ENCODE peak calls at places on chromosomes 13 and 19, in five cellular contexts. One of them, this sample, is unnamed.

GRCh38 chr13:33940898-33941297 is 122.9 kb downstream of the RFC3 start:
- DNase-seq in breast epithelium: no peak
- DNase-seq in spleen: no peak
- DNase-seq in CD8-positive, alpha-beta T cell: no peak
- DNase-seq in stomach: no peak
- DNase-seq in this sample: no peak

GRCh38 chr13:24341439-24341838 is 32.1 kb downstream of the C1QTNF9 start:
- DNase-seq in breast epithelium: no peak
- DNase-seq in spleen: no peak
- DNase-seq in CD8-positive, alpha-beta T cell: no peak
- DNase-seq in stomach: peak; percentile 60
- DNase-seq in this sample: no peak

GRCh38 chr19:12720851-12721655 is 2.7 kb downstream of the TNPO2 start:
- DNase-seq in breast epithelium: no peak
- DNase-seq in spleen: no peak
- DNase-seq in CD8-positive, alpha-beta T cell: peak; percentile 52
- DNase-seq in stomach: no peak
- DNase-seq in this sample: peak; percentile 34

GRCh38 chr13:45365558-45365885 is 24.5 kb upstream of the TPT1 start:
- DNase-seq in breast epithelium: no peak
- DNase-seq in spleen: no peak
- DNase-seq in CD8-positive, alpha-beta T cell: no peak
- DNase-seq in stomach: no peak
- DNase-seq in this sample: no peak

GRCh38 chr19:27890696-27891095 is 1322.3 kb downstream of the UQCRFS1 start:
- DNase-seq in breast epithelium: no peak
- DNase-seq in spleen: no peak
- DNase-seq in CD8-positive, alpha-beta T cell: no peak
- DNase-seq in stomach: no peak
- DNase-seq in this sample: no peak

GRCh38 chr13:100234524-100235136 is 145.7 kb downstream of the PCCA start:
- DNase-seq in breast epithelium: no peak
- DNase-seq in spleen: no peak
- DNase-seq in CD8-positive, alpha-beta T cell: no peak
- DNase-seq in stomach: no peak
- DNase-seq in this sample: peak; percentile 63

GRCh38 chr13:94988654-94989053 is 276.3 kb upstream of the SOX21 start:
- DNase-seq in breast epithelium: no peak
- DNase-seq in spleen: no peak
- DNase-seq in CD8-positive, alpha-beta T cell: no peak
- DNase-seq in stomach: no peak
- DNase-seq in this sample: no peak

GRCh38 chr19:34274284-34274826 is 20.0 kb downstream of the GARRE1 start:
- DNase-seq in breast epithelium: no peak
- DNase-seq in spleen: no peak
- DNase-seq in CD8-positive, alpha-beta T cell: no peak
- DNase-seq in stomach: no peak
- DNase-seq in this sample: no peak

GRCh38 chr19:6735181-6735891 is 2.0 kb downstream of the GPR108 start:
- DNase-seq in breast epithelium: no peak
- DNase-seq in spleen: no peak
- DNase-seq in CD8-positive, alpha-beta T cell: no peak
- DNase-seq in stomach: no peak
- DNase-seq in this sample: no peak

GRCh38 chr19:29841559-29842367 is 30.0 kb downstream of the CCNE1 start:
- DNase-seq in breast epithelium: no peak
- DNase-seq in spleen: no peak
- DNase-seq in CD8-positive, alpha-beta T cell: no peak
- DNase-seq in stomach: no peak
- DNase-seq in this sample: peak; percentile 75

GRCh38 chr13:111114362-111115050 is 604 bp upstream of the ARHGEF7 start:
- DNase-seq in breast epithelium: no peak
- DNase-seq in spleen: peak; percentile 76
- DNase-seq in CD8-positive, alpha-beta T cell: no peak
- DNase-seq in stomach: no peak
- DNase-seq in this sample: peak; percentile 93

GRCh38 chr19:38733493-38734175 is 10.6 kb downstream of the CAPN12 start:
- DNase-seq in breast epithelium: no peak
- DNase-seq in spleen: no peak
- DNase-seq in CD8-positive, alpha-beta T cell: no peak
- DNase-seq in stomach: no peak
- DNase-seq in this sample: peak; percentile 36

DNA sequence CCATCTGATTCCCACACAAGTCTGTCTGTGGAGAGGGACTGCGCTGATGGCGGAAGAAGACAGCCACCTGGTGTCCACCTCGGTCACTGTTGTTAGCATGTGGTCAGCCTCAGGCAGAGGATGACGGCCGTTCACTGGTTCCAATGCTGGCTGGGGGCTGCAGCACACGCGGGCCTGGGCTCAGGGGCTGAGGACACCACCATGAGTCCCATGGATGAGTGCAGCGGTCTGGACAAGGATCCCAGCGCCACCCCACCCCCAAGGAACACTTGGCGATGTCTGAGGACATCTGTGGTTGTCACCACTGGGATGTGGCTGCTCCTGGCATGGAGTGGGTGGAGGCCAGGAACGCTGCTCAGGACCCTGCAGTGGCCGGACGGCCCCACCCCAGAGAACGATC is 10.9 kb downstream of the DPP9 start:
- DNase-seq in breast epithelium: no peak
- DNase-seq in spleen: no peak
- DNase-seq in CD8-positive, alpha-beta T cell: no peak
- DNase-seq in stomach: no peak
- DNase-seq in this sample: no peak
- H3K27ac ChIP-seq in breast epithelium: peak overlapping the region; percentile 94
- H3K27ac ChIP-seq in spleen: no peak overlapping the region
- H3K27ac ChIP-seq in CD8-positive, alpha-beta T cell: no peak overlapping the region
- H3K27ac ChIP-seq in stomach: peak overlapping the region; percentile 85
- H3K27ac ChIP-seq in this sample: peak overlapping the region; percentile 48

GRCh38 chr13:36530050-36530789 is 97.9 kb downstream of the CCNA1 start:
- DNase-seq in breast epithelium: no peak
- DNase-seq in spleen: no peak
- DNase-seq in CD8-positive, alpha-beta T cell: no peak
- DNase-seq in stomach: no peak
- DNase-seq in this sample: no peak

GRCh38 chr13:36530861-36531590 is 98.7 kb downstream of the CCNA1 start:
- DNase-seq in breast epithelium: no peak
- DNase-seq in spleen: no peak
- DNase-seq in CD8-positive, alpha-beta T cell: no peak
- DNase-seq in stomach: no peak
- DNase-seq in this sample: no peak

GRCh38 chr13:36526897-36527296 is 94.6 kb downstream of the CCNA1 start:
- DNase-seq in breast epithelium: no peak
- DNase-seq in spleen: no peak
- DNase-seq in CD8-positive, alpha-beta T cell: no peak
- DNase-seq in stomach: no peak
- DNase-seq in this sample: no peak

GRCh38 chr13:36531746-36532486 is 99.6 kb downstream of the CCNA1 start:
- DNase-seq in breast epithelium: no peak
- DNase-seq in spleen: no peak
- DNase-seq in CD8-positive, alpha-beta T cell: no peak
- DNase-seq in stomach: no peak
- DNase-seq in this sample: no peak

GRCh38 chr13:36528105-36528504 is 95.8 kb downstream of the CCNA1 start:
- DNase-seq in breast epithelium: no peak
- DNase-seq in spleen: no peak
- DNase-seq in CD8-positive, alpha-beta T cell: no peak
- DNase-seq in stomach: no peak
- DNase-seq in this sample: no peak
- H3K4me3 ChIP-seq in breast epithelium: no peak overlapping the region
- H3K4me3 ChIP-seq in spleen: no peak overlapping the region
- H3K4me3 ChIP-seq in CD8-positive, alpha-beta T cell: no peak overlapping the region
- H3K4me3 ChIP-seq in stomach: no peak overlapping the region
- H3K4me3 ChIP-seq in this sample: no peak overlapping the region

DNA sequence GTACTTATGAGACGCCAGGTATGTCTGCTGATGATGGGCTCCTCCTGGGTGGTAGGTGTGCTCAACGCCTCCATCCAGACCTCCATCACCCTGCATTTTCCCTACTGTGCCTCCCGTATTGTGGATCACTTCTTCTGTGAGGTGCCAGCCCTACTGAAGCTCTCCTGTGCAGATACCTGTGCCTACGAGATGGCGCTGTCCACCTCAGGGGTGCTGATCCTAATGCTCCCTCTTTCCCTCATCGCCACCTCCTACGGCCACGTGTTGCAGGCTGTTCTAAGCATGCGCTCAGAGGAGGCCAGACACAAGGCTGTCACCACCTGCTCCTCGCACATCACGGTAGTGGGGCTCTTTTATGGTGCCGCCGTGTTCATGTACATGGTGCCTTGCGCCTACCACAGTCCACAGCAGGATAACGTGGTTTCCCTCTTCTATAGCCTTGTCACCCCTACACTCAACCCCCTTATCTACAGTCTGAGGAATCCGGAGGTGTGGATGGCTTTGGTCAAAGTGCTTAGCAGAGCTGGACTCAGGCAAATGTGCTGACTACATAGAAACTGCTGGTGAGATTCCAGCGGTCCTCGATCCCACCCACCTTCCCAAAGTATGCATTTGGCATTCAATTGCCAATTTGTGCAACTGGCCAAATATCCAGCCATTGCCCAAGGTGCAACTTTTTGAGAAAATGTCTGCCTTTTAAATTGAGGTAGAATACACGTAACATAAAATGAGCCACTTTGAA is 10.2 kb downstream of the OR2Z1 start:
- DNase-seq in breast epithelium: no peak
- DNase-seq in spleen: no peak
- DNase-seq in CD8-positive, alpha-beta T cell: no peak
- DNase-seq in stomach: no peak
- DNase-seq in this sample: no peak
- H3K9me3 ChIP-seq in breast epithelium: no peaks in the 10 kb centered on the region
- H3K9me3 ChIP-seq in spleen: no peaks in the 10 kb centered on the region
- H3K9me3 ChIP-seq in CD8-positive, alpha-beta T cell: no peaks in the 10 kb centered on the region
- H3K9me3 ChIP-seq in stomach: peaks cover 6% of the 10 kb centered on the region
- H3K9me3 ChIP-seq in this sample: no peaks in the 10 kb centered on the region

DNA sequence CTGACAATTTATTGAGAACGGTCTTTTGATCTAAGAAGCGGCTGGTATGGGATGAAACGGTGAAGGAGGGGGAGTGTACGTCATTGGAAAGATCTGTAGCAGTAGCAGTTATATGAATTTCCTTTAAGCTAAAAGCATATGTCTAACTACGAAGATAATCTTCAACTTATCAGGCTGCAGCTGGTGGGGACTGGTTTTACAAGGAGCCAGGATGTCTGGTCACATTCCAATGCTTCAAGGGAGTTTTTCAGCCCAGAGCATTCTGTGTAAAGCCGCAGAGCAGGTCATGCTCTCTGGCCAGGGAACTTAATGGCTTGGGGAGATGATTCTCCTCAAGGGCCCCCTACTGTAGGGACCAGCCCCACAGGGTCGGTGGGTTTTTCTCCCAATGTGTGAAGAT is 29.2 kb downstream of the CLEC4M start:
- DNase-seq in breast epithelium: no peak
- DNase-seq in spleen: no peak
- DNase-seq in CD8-positive, alpha-beta T cell: no peak
- DNase-seq in stomach: no peak
- DNase-seq in this sample: no peak
- H3K27ac ChIP-seq in breast epithelium: no peak overlapping the region
- H3K27ac ChIP-seq in spleen: no peak overlapping the region
- H3K27ac ChIP-seq in CD8-positive, alpha-beta T cell: no peak overlapping the region
- H3K27ac ChIP-seq in stomach: no peak overlapping the region
- H3K27ac ChIP-seq in this sample: no peak overlapping the region

GRCh38 chr19:3949294-3949693 is 16.4 kb downstream of the NMRK2 start:
- DNase-seq in breast epithelium: no peak
- DNase-seq in spleen: no peak
- DNase-seq in CD8-positive, alpha-beta T cell: no peak
- DNase-seq in stomach: no peak
- DNase-seq in this sample: no peak

GRCh38 chr19:3950871-3951861 is 18.3 kb downstream of the NMRK2 start:
- DNase-seq in breast epithelium: no peak
- DNase-seq in spleen: peak; percentile 77
- DNase-seq in CD8-positive, alpha-beta T cell: peak; percentile 56
- DNase-seq in stomach: no peak
- DNase-seq in this sample: no peak

GRCh38 chr19:3955688-3956087 is 15.2 kb downstream of the DAPK3 start:
- DNase-seq in breast epithelium: no peak
- DNase-seq in spleen: no peak
- DNase-seq in CD8-positive, alpha-beta T cell: no peak
- DNase-seq in stomach: no peak
- DNase-seq in this sample: no peak

GRCh38 chr19:3949997-3950859 is 17.4 kb downstream of the NMRK2 start:
- DNase-seq in breast epithelium: no peak
- DNase-seq in spleen: no peak
- DNase-seq in CD8-positive, alpha-beta T cell: peak; percentile 57
- DNase-seq in stomach: no peak
- DNase-seq in this sample: no peak

DNA sequence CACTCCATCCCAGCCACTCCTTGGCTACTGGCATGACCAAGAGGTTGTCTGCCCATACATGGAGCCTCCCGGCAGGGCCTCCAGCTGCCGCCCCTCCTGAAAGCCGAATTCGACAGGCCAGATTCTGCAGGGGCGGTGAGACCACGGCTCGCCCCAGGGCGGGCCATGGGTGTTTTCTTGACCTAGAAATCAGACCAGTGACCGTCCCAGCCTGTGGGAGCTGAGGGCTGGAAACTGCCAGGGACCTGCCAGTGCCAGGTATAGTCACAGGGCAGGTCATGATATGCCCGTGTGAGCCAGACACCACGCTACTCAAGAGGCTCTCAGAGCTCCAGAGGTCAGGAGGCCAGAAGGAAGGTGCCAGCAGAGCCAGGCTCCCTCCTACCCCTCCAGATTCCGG is 16.8 kb downstream of the DAPK3 start:
- DNase-seq in breast epithelium: no peak
- DNase-seq in spleen: no peak
- DNase-seq in CD8-positive, alpha-beta T cell: no peak
- DNase-seq in stomach: no peak
- DNase-seq in this sample: no peak
- H3K4me3 ChIP-seq in breast epithelium: no peak overlapping the region
- H3K4me3 ChIP-seq in spleen: no peak overlapping the region
- H3K4me3 ChIP-seq in CD8-positive, alpha-beta T cell: no peak overlapping the region
- H3K4me3 ChIP-seq in stomach: no peak overlapping the region
- H3K4me3 ChIP-seq in this sample: no peak overlapping the region

GRCh38 chr13:19069684-19070397 is 111.8 kb downstream of the TUBA3C start:
- DNase-seq in breast epithelium: no peak
- DNase-seq in spleen: no peak
- DNase-seq in CD8-positive, alpha-beta T cell: peak; percentile 19
- DNase-seq in stomach: no peak
- DNase-seq in this sample: no peak
- H3K9me3 ChIP-seq in breast epithelium: no peaks in the 10 kb centered on the region
- H3K9me3 ChIP-seq in spleen: no peaks in the 10 kb centered on the region
- H3K9me3 ChIP-seq in CD8-positive, alpha-beta T cell: no peaks in the 10 kb centered on the region
- H3K9me3 ChIP-seq in stomach: peaks cover 44% of the 10 kb centered on the region
- H3K9me3 ChIP-seq in this sample: no peaks in the 10 kb centered on the region

DNA sequence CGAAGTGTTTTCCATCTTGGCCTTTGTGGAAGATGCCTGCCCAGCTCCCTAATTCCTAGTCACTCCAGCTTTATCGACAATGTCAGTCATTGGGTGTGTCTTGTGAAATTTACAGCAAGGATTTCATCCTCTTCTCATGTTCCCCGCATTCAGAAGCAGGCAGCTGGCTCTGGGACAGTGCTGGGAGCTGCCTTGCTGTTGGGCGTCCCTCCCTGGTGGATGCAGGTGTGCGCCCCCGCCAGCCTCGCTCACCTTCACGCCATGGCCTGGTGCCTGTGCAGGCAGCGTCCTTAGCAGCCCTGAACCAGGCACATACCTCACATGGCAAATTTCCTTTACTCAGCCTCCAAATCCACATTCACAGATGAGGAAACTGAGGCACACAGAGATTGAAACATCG is 39.7 kb upstream of the TFDP1 start:
- DNase-seq in breast epithelium: peak; percentile 36
- DNase-seq in spleen: peak; percentile 47
- DNase-seq in CD8-positive, alpha-beta T cell: no peak
- DNase-seq in stomach: no peak
- DNase-seq in this sample: peak; percentile 43
- H3K27ac ChIP-seq in breast epithelium: peak overlapping the region; percentile 25
- H3K27ac ChIP-seq in spleen: peak overlapping the region; percentile 69
- H3K27ac ChIP-seq in CD8-positive, alpha-beta T cell: no peak overlapping the region
- H3K27ac ChIP-seq in stomach: no peak overlapping the region
- H3K27ac ChIP-seq in this sample: no peak overlapping the region

This sample was measured in SJSA1.